ENCODE peak calls at places on chromosomes 7 and 10, in five cellular contexts. One of them, this sample, is unnamed.

GRCh38 chr7:104133238-104133637 is 74.6 kb downstream of the ORC5 start:
- DNase-seq in cardiac fibroblast: peak
- DNase-seq in neural progenitor cell: no peak
- DNase-seq in sigmoid colon: no peak
- DNase-seq in WTC11: no peak
- DNase-seq in this sample: no peak

GRCh38 chr7:112946350-112946749 is 140.3 kb downstream of the GPR85 start:
- DNase-seq in sigmoid colon: no peak
- DNase-seq in WTC11: no peak
- DNase-seq in neural progenitor cell: no peak
- DNase-seq in cardiac fibroblast: no peak
- DNase-seq in this sample: no peak

GRCh38 chr7:128166603-128167315 is 74.3 kb upstream of the LEP start:
- DNase-seq in sigmoid colon: no peak
- DNase-seq in neural progenitor cell: peak
- DNase-seq in WTC11: peak
- DNase-seq in cardiac fibroblast: peak
- DNase-seq in this sample: peak

GRCh38 chr10:88456730-88457129 is 126.4 kb downstream of the RNLS start:
- DNase-seq in cardiac fibroblast: peak
- DNase-seq in WTC11: no peak
- DNase-seq in neural progenitor cell: no peak
- DNase-seq in sigmoid colon: no peak
- DNase-seq in this sample: no peak

GRCh38 chr10:73095479-73096021 is 1.1 kb downstream of the P4HA1 start:
- DNase-seq in cardiac fibroblast: peak
- DNase-seq in sigmoid colon: peak
- DNase-seq in WTC11: peak
- DNase-seq in neural progenitor cell: peak
- DNase-seq in this sample: peak

GRCh38 chr10:106571216-106571954 is 593.1 kb downstream of the SORCS1 start:
- DNase-seq in neural progenitor cell: peak
- DNase-seq in cardiac fibroblast: peak
- DNase-seq in WTC11: no peak
- DNase-seq in sigmoid colon: no peak
- DNase-seq in this sample: no peak

GRCh38 chr7:37362802-37363201 is 85.9 kb downstream of the ELMO1 start:
- DNase-seq in cardiac fibroblast: no peak
- DNase-seq in WTC11: no peak
- DNase-seq in sigmoid colon: no peak
- DNase-seq in neural progenitor cell: no peak
- DNase-seq in this sample: no peak

GRCh38 chr10:103281753-103282152 is 4.8 kb downstream of the INA start:
- DNase-seq in cardiac fibroblast: peak
- DNase-seq in sigmoid colon: no peak
- DNase-seq in neural progenitor cell: peak
- DNase-seq in WTC11: peak
- DNase-seq in this sample: peak

GRCh38 chr7:29346574-29346973 is 152.0 kb downstream of the CHN2 start:
- DNase-seq in WTC11: no peak
- DNase-seq in neural progenitor cell: no peak
- DNase-seq in sigmoid colon: no peak
- DNase-seq in cardiac fibroblast: no peak
- DNase-seq in this sample: no peak

GRCh38 chr10:32041290-32042028 is 14.8 kb downstream of the KIF5B start:
- DNase-seq in neural progenitor cell: no peak
- DNase-seq in WTC11: no peak
- DNase-seq in cardiac fibroblast: no peak
- DNase-seq in sigmoid colon: no peak
- DNase-seq in this sample: no peak

GRCh38 chr10:126270116-126270515 is 118.2 kb downstream of the ADAM12 start:
- DNase-seq in cardiac fibroblast: peak
- DNase-seq in sigmoid colon: no peak
- DNase-seq in neural progenitor cell: no peak
- DNase-seq in WTC11: no peak
- DNase-seq in this sample: no peak

GRCh38 chr7:26186364-26187311 is 13.9 kb downstream of the HNRNPA2B1 start:
- DNase-seq in neural progenitor cell: no peak
- DNase-seq in cardiac fibroblast: no peak
- DNase-seq in WTC11: no peak
- DNase-seq in sigmoid colon: no peak
- DNase-seq in this sample: no peak

DNA sequence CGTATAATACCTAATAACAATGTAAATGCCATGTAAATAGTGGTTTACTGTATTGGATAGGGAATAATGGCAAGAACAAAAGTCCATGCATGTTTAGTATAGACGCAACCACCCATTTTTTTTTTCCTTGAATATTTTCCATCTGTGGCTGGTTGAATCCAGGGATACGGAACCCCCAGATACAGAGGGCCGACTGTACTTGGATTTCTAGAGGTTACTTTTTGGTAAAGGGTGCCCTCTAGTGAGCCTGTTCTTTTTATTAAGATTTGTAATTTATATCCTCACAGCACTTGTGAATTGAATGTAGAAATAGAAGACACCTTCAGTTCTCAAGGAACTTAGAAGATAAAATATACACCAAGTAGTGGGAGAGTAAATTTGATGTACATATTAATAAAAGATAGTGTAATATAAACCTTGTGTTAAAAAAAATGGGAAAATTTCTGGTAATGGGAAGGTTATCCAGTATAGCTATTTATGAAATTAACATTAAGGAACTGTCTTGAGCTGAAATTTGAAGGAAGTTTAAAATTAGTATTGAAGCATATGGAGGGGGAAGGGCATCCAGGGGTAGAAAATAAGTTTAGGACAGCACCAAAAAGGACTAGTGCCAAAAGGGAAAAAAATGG is 32.0 kb downstream of the EXOC6 start:
- DNase-seq in neural progenitor cell: peak
- DNase-seq in cardiac fibroblast: peak
- DNase-seq in sigmoid colon: no peak
- DNase-seq in WTC11: no peak
- DNase-seq in this sample: no peak
- TF ChIP-seq CTCF in neural progenitor cell: peak
- TF ChIP-seq CTCF in cardiac fibroblast: peak
- TF ChIP-seq CTCF in sigmoid colon: no peak
- TF ChIP-seq CTCF in WTC11: no peak
- TF ChIP-seq CTCF in this sample: peak

GRCh38 chr7:110835889-110836288 is 255.0 kb upstream of the LRRN3 start:
- DNase-seq in WTC11: no peak
- DNase-seq in cardiac fibroblast: no peak
- DNase-seq in neural progenitor cell: no peak
- DNase-seq in sigmoid colon: no peak
- DNase-seq in this sample: no peak

GRCh38 chr7:110841840-110842579 is 248.9 kb upstream of the LRRN3 start:
- DNase-seq in sigmoid colon: no peak
- DNase-seq in neural progenitor cell: peak
- DNase-seq in cardiac fibroblast: no peak
- DNase-seq in WTC11: no peak
- DNase-seq in this sample: peak

GRCh38 chr7:110842796-110843195 is 248.1 kb upstream of the LRRN3 start:
- DNase-seq in WTC11: no peak
- DNase-seq in neural progenitor cell: no peak
- DNase-seq in cardiac fibroblast: no peak
- DNase-seq in sigmoid colon: no peak
- DNase-seq in this sample: no peak

GRCh38 chr7:110835209-110835608 is 255.7 kb upstream of the LRRN3 start:
- DNase-seq in WTC11: no peak
- DNase-seq in sigmoid colon: no peak
- DNase-seq in cardiac fibroblast: no peak
- DNase-seq in neural progenitor cell: no peak
- DNase-seq in this sample: no peak

GRCh38 chr7:110839866-110840265 is 251.1 kb upstream of the LRRN3 start:
- DNase-seq in neural progenitor cell: peak
- DNase-seq in cardiac fibroblast: peak
- DNase-seq in WTC11: no peak
- DNase-seq in sigmoid colon: no peak
- DNase-seq in this sample: no peak
- TF ChIP-seq CTCF in neural progenitor cell: peak
- TF ChIP-seq CTCF in cardiac fibroblast: peak
- TF ChIP-seq CTCF in WTC11: no peak
- TF ChIP-seq CTCF in sigmoid colon: no peak
- TF ChIP-seq CTCF in this sample: no peak

DNA sequence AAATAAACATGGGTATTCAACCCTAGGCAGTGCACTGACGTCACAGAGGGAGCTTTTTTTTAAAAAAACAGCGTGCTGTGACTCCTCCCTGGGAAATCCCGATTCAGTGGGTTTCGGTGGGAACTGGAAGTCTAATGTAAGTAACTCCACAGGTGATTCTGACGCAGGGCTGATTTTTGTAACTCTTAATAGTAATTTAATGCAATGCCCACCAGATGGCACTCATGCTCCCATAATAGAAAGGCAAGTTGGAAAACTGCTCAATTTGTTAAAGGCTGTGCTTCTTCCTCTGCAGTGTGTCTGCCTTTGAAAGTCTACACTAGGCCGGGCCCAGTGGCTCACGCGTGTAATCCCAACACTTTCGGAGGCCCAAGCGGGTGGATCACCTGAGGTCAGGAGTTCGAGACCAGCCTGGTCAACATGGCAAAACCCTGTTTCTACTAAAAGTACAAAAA is 10.9 kb upstream of the RSU1 start:
- DNase-seq in WTC11: peak
- DNase-seq in neural progenitor cell: peak
- DNase-seq in cardiac fibroblast: peak
- DNase-seq in sigmoid colon: peak
- DNase-seq in this sample: peak
- TF ChIP-seq CTCF in WTC11: peak
- TF ChIP-seq CTCF in neural progenitor cell: peak
- TF ChIP-seq CTCF in cardiac fibroblast: peak
- TF ChIP-seq CTCF in sigmoid colon: peak
- TF ChIP-seq CTCF in this sample: peak

DNA sequence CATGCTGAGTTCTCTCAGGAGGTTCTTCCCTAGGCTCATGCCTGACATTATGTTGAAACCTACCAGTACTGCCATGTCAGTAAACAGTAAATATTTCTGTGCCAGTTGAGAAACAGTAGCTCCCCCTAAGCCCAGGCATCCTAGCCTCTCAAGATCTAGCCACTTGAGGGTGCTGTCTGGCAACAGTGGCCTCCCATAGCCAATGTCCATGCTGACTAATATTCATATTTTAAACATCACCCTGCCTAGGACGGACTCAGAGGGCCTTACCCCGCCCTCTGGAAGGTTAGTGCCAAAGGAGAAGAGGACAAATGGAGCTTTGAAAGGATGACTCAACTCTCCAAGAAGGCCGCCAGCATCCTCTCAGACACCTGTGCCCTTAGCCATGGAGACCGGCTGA is 7.7 kb downstream of the ACSM6 start:
- DNase-seq in WTC11: no peak
- DNase-seq in cardiac fibroblast: peak
- DNase-seq in sigmoid colon: no peak
- DNase-seq in neural progenitor cell: no peak
- DNase-seq in this sample: no peak
- TF ChIP-seq CTCF in WTC11: no peak
- TF ChIP-seq CTCF in cardiac fibroblast: peak
- TF ChIP-seq CTCF in sigmoid colon: no peak
- TF ChIP-seq CTCF in neural progenitor cell: no peak
- TF ChIP-seq CTCF in this sample: no peak

GRCh38 chr10:774223-774622 is 84.8 kb upstream of the DIP2C start:
- DNase-seq in sigmoid colon: no peak
- DNase-seq in WTC11: peak
- DNase-seq in neural progenitor cell: no peak
- DNase-seq in cardiac fibroblast: no peak
- DNase-seq in this sample: no peak

GRCh38 chr10:770975-771374 is 81.5 kb upstream of the DIP2C start:
- DNase-seq in neural progenitor cell: no peak
- DNase-seq in sigmoid colon: no peak
- DNase-seq in cardiac fibroblast: no peak
- DNase-seq in WTC11: peak
- DNase-seq in this sample: no peak

GRCh38 chr10:771647-772046 is 82.2 kb upstream of the DIP2C start:
- DNase-seq in sigmoid colon: no peak
- DNase-seq in neural progenitor cell: no peak
- DNase-seq in cardiac fibroblast: no peak
- DNase-seq in WTC11: no peak
- DNase-seq in this sample: no peak

GRCh38 chr10:773562-774161 is 84.2 kb upstream of the DIP2C start:
- DNase-seq in neural progenitor cell: no peak
- DNase-seq in WTC11: peak
- DNase-seq in cardiac fibroblast: no peak
- DNase-seq in sigmoid colon: no peak
- DNase-seq in this sample: no peak

GRCh38 chr10:772227-772637 is 82.8 kb upstream of the DIP2C start:
- DNase-seq in cardiac fibroblast: no peak
- DNase-seq in WTC11: peak
- DNase-seq in neural progenitor cell: no peak
- DNase-seq in sigmoid colon: no peak
- DNase-seq in this sample: no peak
- TF ChIP-seq CTCF in cardiac fibroblast: no peak
- TF ChIP-seq CTCF in WTC11: no peak
- TF ChIP-seq CTCF in neural progenitor cell: no peak
- TF ChIP-seq CTCF in sigmoid colon: no peak
- TF ChIP-seq CTCF in this sample: no peak